ENCODE peak calls at places on chromosomes 5 and 9, in five cellular contexts. J is ureter; S is H7; N is activated CD8-positive, alpha-beta memory T cell treated with anti-CD3 and anti-CD28 coated beads for 48 hours; W is left lobe of liver. D is an unnamed sample.

GRCh38 chr9:1048853-1049252 is 1.3 kb upstream of the DMRT2 start:
- DNase-seq in J (no peak), N (no peak), S (no peak), W (no peak), D (no peak)

GRCh38 chr9:91421987-91422765 is 1.5 kb downstream of the NFIL3 start:
- DNase-seq in N (no peak), W (peak), J (peak), S (no peak), D (no peak)

GRCh38 chr9:135505406-135506187 is 5.1 kb downstream of the MRPS2 start:
- DNase-seq in W (no peak), S (no peak), J (no peak), N (no peak), D (no peak)

GRCh38 chr9:13810510-13810909 is 503.4 kb downstream of the NFIB start:
- DNase-seq in N (no peak), S (no peak), W (no peak), J (no peak), D (no peak)

GRCh38 chr5:107954254-107954653 is 283.5 kb upstream of the EFNA5 start:
- DNase-seq in S (no peak), J (no peak), W (no peak), N (no peak), D (no peak)

GRCh38 chr5:34031966-34032365 is 11.0 kb downstream of the C1QTNF3 start:
- DNase-seq in J (no peak), N (no peak), S (no peak), W (no peak), D (no peak)

GRCh38 chr5:16180789-16181082 is 1.1 kb upstream of the MARCHF11 start:
- DNase-seq in S (no peak), N (no peak), J (no peak), W (no peak), D (no peak)

GRCh38 chr5:33470544-33470943 is 29.8 kb downstream of the TARS1 start:
- DNase-seq in N (no peak), S (no peak), J (no peak), W (no peak), D (no peak)

GRCh38 chr9:102049586-102050246 is 311.3 kb upstream of the GRIN3A start:
- DNase-seq in J (no peak), W (no peak), S (no peak), N (no peak), D (no peak)

GRCh38 chr5:136012041-136012804 is 16.6 kb upstream of the TGFBI start:
- DNase-seq in S (no peak), W (no peak), N (no peak), J (no peak), D (no peak)